ENCODE peak calls at places on chromosomes 5 and 9, in seven cellular contexts. Q, W, M, T, E, V and Z are unnamed samples.

GRCh38 chr9:112135706-112136105 is 39.4 kb downstream of the SUSD1 start:
- DNase-seq in Q (peak; percentile 44), M (peak; percentile 20), T (no peak), E (no peak), W (no peak), V (no peak), Z (no peak)

GRCh38 chr5:110823571-110823970 is 84.8 kb downstream of the SLC25A46 start:
- DNase-seq in V (no peak), M (no peak), Q (no peak), T (no peak), W (no peak), E (no peak), Z (no peak)

GRCh38 chr9:91727316-91727861 is 222.6 kb downstream of the ROR2 start:
- DNase-seq in T (peak; percentile 16), E (peak; percentile 80), Q (no peak), M (peak; percentile 53), V (peak; percentile 41), W (no peak), Z (no peak)

GRCh38 chr5:57501414-57502321 is 19.1 kb upstream of the ACTBL2 start:
- DNase-seq in Q (no peak), V (no peak), M (no peak), T (no peak), E (no peak), W (no peak), Z (no peak)

GRCh38 chr5:108461628-108462367 is 79.9 kb upstream of the FBXL17 start:
- DNase-seq in T (no peak), M (peak; percentile 64), W (no peak), V (no peak), Q (no peak), E (no peak), Z (no peak)

GRCh38 chr9:28332648-28333047 is 759.4 kb upstream of the C9orf72 start:
- DNase-seq in M (no peak), T (no peak), V (no peak), E (no peak), W (no peak), Q (no peak), Z (no peak)

GRCh38 chr9:108468364-108468763 is 387.4 kb downstream of the ACTL7B start:
- DNase-seq in W (peak; percentile 54), Q (peak; percentile 38), V (peak; percentile 56), E (peak; percentile 27), T (peak; percentile 54), M (peak; percentile 52), Z (no peak)

GRCh38 chr9:138063033-138063432 is 185.5 kb downstream of the CACNA1B start:
- DNase-seq in W (no peak), T (no peak), Q (no peak), E (no peak), V (no peak), M (no peak), Z (no peak)

GRCh38 chr5:135705941-135706340 is 127.2 kb upstream of the CXCL14 start:
- DNase-seq in W (peak; percentile 80), T (no peak), V (no peak), M (no peak), E (no peak), Q (peak; percentile 27), Z (no peak)

GRCh38 chr5:42250-42649 is 49.7 kb upstream of the PLEKHG4B start:
- DNase-seq in Q (no peak), V (peak; percentile 57), T (no peak), E (no peak), M (peak; percentile 19), W (no peak), Z (no peak)

DNA sequence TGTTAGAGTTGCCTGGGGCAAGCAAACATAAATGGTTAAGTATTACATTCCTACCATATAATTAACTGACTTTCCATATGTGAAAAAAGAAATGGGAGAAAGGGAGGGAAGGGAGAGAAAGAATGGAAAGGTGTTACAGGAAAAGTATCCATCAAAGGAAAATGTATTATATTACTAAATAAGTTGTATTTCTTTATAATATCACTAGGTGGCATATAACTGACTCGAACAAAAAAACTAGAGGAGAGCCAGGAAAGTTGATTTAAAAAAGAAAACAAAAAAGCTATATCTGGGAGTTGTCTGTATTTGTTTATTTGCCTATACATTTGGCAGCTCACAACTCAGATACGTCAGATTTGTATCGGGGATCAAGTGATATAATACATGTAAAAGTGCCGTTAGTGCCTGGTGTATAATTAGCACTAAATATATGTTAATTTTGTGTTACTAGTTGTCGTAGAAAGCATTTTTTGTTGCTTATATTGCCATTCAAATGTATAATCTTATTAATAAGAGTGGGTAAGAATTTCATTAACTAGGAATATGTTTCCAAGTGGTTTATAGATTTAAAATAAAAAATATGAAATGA is 59.6 kb upstream of the ADAMTS19 start:
- DNase-seq in W (no peak), V (no peak), Q (no peak), E (peak; percentile 5), T (no peak), M (peak; percentile 3), Z (no peak)
- TF ChIP-seq CTCF in W (no peak), V (peak; percentile 58), Q (no peak), E (peak; percentile 43), T (peak; percentile 9), M (peak; percentile 8), Z (peak; percentile 57)

DNA sequence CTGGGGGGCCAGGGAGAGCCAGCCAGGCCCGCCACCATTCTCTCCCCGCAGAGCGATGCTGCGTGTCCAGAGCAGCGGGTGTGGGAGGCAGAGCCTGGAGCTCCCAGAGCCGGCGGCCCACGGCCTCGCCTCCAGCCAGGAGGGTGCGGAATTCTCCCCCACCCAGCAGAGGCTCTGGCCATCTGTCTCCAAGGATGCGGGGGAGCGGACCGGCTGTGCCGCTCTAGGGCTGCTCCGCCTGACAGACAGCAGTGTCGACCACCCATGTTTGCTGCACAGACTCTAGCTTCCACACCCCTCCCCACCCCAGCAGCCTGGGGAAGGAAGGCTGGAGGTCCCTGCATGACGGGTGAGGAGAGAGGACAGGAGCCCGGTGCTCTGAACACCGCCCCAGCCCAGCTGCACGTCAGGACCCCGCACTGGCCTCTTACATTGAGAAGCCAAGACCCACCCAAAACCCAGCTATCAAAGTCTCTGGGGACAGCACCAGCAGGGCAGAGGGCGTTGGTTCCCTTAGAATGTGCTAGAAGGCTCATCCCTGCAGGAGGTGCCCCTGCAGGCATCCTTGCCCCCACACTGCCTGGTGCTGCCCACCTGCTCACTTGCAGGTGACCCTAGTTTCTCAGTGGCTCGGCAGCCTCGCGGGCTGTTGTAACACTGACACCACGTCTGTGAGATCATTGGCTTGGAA is 29.7 kb upstream of the FCN1 start:
- DNase-seq in M (no peak), E (no peak), V (no peak), W (no peak), Q (no peak), T (no peak), Z (no peak)
- TF ChIP-seq CTCF in M (no peak), E (no peak), V (no peak), W (no peak), Q (no peak), T (no peak), Z (no peak)

GRCh38 chr5:96720408-96720807 is 58.2 kb downstream of the CAST start:
- DNase-seq in V (no peak), W (no peak), M (no peak), Q (no peak), E (no peak), T (no peak), Z (no peak)
- TF ChIP-seq CTCF in V (peak; percentile 54), W (no peak), M (peak; percentile 7), Q (no peak), E (no peak), T (peak; percentile 18), Z (peak; percentile 57)

DNA sequence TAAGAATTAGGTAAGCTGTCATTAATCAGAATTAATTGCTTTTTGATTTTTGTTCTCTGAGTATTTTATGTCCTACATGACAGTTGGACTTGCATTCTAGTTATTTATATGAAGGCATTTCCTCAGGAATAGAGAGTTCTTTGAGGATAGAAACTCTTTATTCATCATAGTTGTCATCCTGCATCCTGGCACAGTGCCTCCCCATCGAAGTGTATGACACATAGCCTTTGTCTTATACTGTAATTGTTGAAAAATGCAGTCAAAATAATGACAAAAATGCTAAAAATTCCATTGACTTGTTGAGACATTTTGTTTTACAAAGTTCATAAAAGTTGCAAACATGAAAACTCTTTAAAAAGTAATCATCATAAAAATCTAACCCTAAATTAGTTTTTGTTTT is 36.5 kb downstream of the CFAP95 start:
- DNase-seq in M (peak; percentile 59), E (no peak), T (no peak), V (no peak), W (no peak), Q (no peak), Z (no peak)
- TF ChIP-seq CTCF in M (no peak), E (no peak), T (no peak), V (no peak), W (no peak), Q (no peak), Z (no peak)

DNA sequence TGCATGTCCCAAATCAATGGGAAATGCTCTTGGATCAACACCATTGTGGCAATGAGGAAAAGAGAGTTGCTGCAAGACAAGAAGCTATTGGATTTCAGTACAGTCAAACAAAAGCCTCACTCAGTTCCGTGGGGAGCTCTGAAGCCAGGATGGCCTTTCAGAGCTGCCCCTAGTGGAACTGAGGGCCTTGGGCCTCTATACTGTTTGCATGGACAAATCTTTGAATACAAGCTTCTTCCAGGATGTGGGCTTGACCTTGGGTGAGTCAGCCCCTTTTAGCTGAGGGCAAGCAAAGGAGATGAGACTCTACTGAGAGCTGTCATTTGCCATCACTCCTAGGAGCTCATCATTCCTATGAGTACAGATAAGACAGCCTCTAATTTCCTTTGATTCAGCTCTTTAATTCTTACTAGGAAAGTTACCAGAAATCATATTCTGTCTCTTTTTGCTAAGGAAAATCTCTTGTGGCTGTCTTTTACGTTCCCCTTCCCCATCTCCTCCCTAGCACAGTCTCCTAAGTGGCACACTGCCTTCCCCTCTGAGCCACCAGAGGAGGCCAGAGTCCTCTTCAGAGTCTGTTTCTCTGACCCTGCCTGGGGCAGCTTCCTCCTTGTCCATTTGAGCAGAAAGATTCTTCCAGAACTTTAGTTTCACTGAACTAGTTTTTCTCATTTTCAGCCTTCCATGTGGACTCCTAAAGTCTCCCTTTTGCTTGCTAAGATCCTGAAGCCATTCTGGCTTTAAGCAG is 168.8 kb upstream of the POC5 start:
- DNase-seq in M (no peak), E (no peak), Q (no peak), W (peak; percentile 20), V (peak; percentile 38), T (no peak), Z (no peak)
- TF ChIP-seq CTCF in M (peak; percentile 14), E (no peak), Q (peak; percentile 39), W (no peak), V (no peak), T (peak; percentile 39), Z (peak; percentile 59)

DNA sequence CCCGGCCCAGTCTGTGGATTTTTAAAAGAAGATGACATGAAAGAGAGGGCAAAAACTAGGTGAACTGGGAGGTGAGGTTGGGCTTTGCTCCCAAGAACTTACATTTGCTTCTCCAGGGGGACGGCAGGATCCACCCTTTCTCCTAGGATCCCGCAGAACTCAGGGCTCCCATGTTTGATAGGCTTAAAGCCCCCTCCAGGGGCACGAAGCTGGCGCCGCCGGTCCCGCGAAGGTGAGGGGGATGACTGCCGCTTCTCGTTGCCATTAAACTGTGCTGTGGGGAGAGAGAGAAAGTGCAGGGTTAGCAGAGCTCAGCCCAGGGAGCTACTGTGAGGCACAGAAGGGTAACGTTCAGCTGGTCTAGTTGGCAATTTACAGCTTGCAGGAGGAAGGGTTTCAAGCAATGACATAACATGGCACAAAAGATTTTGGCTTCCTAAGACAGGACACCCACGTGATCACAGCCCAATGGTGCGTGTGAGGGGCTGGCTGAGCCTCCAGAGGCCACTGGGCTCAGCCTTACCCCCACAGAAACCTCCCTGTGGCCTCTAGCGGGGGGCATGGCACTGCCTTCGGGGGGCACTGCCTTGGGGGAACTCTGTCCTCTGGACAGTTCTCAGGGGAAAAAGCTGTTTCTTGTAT is 52.0 kb upstream of the SLC25A51 start:
- DNase-seq in M (no peak), E (no peak), V (no peak), T (no peak), Q (no peak), W (no peak), Z (no peak)
- TF ChIP-seq CTCF in M (no peak), E (no peak), V (no peak), T (no peak), Q (no peak), W (no peak), Z (no peak)

GRCh38 chr5:59221769-59222168 is 638.9 kb downstream of the RAB3C start:
- DNase-seq in M (no peak), W (no peak), V (no peak), Q (no peak), T (no peak), E (no peak), Z (no peak)
- TF ChIP-seq CTCF in M (no peak), W (no peak), V (no peak), Q (no peak), T (no peak), E (no peak), Z (no peak)